ENCODE peak calls at places on chromosomes 13 and 19, in ten cellular contexts. Y is SK-N-SH, W is thyroid gland, Z is kidney, Q is ovary, M is adrenal gland, J is GM23248, B is aorta, V is Caco-2, A is Panc1. I is an unnamed sample.

GRCh38 chr13:50587122-50587521 is 256.4 kb downstream of the DLEU7 start:
- DNase-seq in Y (no peak), Q (no peak), Z (no peak), V (no peak), A (no peak), M (no peak), W (no peak), J (no peak), B (no peak), I (no peak)

GRCh38 chr19:11674067-11674492 is 64.7 kb downstream of the ZNF823 start:
- DNase-seq in W (no peak), V (no peak), Y (no peak), J (peak; percentile 7), B (no peak), A (no peak), Q (no peak), Z (no peak), M (no peak), I (no peak)

GRCh38 chr13:69601661-69602060 is 506.0 kb upstream of the ATXN8OS start:
- DNase-seq in Z (no peak), V (no peak), Y (no peak), J (no peak), Q (no peak), A (no peak), B (no peak), M (no peak), W (no peak), I (no peak)

GRCh38 chr19:57004418-57004817 is 115.4 kb upstream of the USP29 start:
- DNase-seq in Q (no peak), A (no peak), W (no peak), V (no peak), M (no peak), Z (no peak), J (no peak), Y (no peak), B (no peak), I (no peak)

GRCh38 chr13:110249326-110249725 is 57.6 kb downstream of the COL4A1 start:
- DNase-seq in B (no peak), Q (no peak), Y (no peak), M (no peak), J (no peak), A (no peak), Z (no peak), W (no peak), V (no peak), I (no peak)

GRCh38 chr19:10604460-10604980 is 17.4 kb upstream of the AP1M2 start:
- DNase-seq in V (no peak), B (no peak), W (no peak), J (no peak), Q (no peak), M (no peak), Z (no peak), A (no peak), Y (peak; percentile 20), I (peak; percentile 65)

GRCh38 chr13:79626924-79627323 is 146.0 kb downstream of the NDFIP2 start:
- DNase-seq in W (no peak), M (no peak), Q (no peak), J (no peak), B (no peak), V (no peak), Z (no peak), A (no peak), Y (no peak), I (no peak)

GRCh38 chr19:38917921-38918491 is 6.0 kb upstream of the CCER2 start:
- DNase-seq in V (peak; percentile 72), A (no peak), Y (peak; percentile 65), J (peak; percentile 30), B (peak; percentile 64), Q (peak; percentile 36), W (no peak), Z (no peak), M (peak; percentile 42), I (peak; percentile 12)

GRCh38 chr19:17525141-17525540 is 13.7 kb downstream of the PGLS start:
- DNase-seq in V (no peak), J (no peak), Y (no peak), W (no peak), Q (no peak), A (no peak), B (no peak), Z (no peak), M (no peak), I (no peak)

GRCh38 chr19:17519967-17520366 is 8.5 kb downstream of the PGLS start:
- DNase-seq in J (no peak), W (no peak), V (no peak), M (no peak), Z (no peak), B (no peak), Y (no peak), A (no peak), Q (no peak), I (no peak)

GRCh38 chr19:17520865-17521264 is 9.4 kb downstream of the PGLS start:
- DNase-seq in Q (no peak), B (no peak), A (no peak), W (no peak), V (no peak), Y (no peak), Z (no peak), J (no peak), M (no peak), I (no peak)

GRCh38 chr19:17524651-17525050 is 13.2 kb downstream of the PGLS start:
- DNase-seq in M (no peak), Z (no peak), W (no peak), A (no peak), V (no peak), Q (no peak), J (no peak), B (no peak), Y (no peak), I (no peak)

DNA sequence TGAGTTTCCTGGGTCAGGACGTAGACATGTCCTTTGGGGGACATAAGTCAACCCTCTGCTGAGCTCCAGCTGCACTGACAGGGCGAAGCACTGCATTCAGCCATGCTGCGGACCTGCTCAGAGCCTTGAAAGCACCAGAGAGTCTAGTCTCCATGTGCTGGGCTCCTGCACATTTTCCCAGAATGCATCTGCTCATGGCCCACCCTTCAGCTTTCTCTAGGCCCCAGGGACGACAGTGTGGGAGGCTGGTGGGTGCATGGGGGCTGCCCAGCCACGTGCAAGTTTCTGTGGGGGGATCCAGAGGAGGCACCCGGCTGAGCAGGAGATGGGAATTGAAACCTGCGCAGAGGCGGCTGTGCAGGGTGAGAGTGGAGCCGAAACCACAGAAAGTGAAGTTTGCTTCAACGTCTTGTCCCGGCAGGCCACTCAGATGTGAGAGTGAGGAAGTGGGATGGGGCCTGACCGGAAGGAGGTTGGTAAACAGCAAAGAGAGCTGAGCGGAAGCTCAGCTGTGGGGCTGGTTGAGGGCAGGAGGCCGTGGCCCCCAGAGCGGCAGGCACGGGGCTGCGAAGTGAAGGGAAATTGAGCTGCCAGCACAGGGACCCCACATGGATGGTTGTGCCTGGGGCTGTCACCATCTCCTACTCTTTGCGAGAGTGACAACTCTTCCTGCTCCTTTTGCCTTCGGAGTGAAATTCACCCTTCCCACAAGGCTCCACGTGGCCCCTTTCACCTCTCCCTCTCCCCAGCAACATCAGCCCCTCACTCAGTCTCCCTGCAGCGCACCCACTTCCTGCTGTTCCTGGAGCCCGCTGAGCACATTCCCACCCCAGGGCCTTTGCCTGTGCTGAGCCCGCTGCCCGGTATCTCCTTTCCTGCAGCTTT is 11.8 kb downstream of the PGLS start:
- DNase-seq in B (no peak), Y (no peak), Z (peak; percentile 77), Q (no peak), W (peak; percentile 24), A (no peak), J (no peak), M (peak; percentile 55), V (no peak), I (peak; percentile 85)
- H3K4me1 ChIP-seq in B (no peaks in the 10 kb centered on the region), Y (no peaks in the 10 kb centered on the region), Z (peaks cover 8% of the 10 kb centered on the region), Q (no peaks in the 10 kb centered on the region), W (no peaks in the 10 kb centered on the region), A (no peaks in the 10 kb centered on the region), J (no peaks in the 10 kb centered on the region), M (peaks cover 10% of the 10 kb centered on the region), V (no peaks in the 10 kb centered on the region), I (peaks cover 22% of the 10 kb centered on the region)

GRCh38 chr13:40595693-40596092 is 70.7 kb downstream of the FOXO1 start:
- DNase-seq in Z (no peak), M (no peak), B (no peak), V (no peak), Y (no peak), J (peak; percentile 40), A (no peak), W (no peak), Q (no peak), I (no peak)
- H3K4me1 ChIP-seq in Z (peaks cover 26% of the 10 kb centered on the region), M (peaks cover 39% of the 10 kb centered on the region), B (peaks cover 8% of the 10 kb centered on the region), V (peaks cover 20% of the 10 kb centered on the region), Y (no peaks in the 10 kb centered on the region), J (no peaks in the 10 kb centered on the region), A (no peaks in the 10 kb centered on the region), W (peaks cover 77% of the 10 kb centered on the region), Q (peaks cover 29% of the 10 kb centered on the region), I (peaks cover 28% of the 10 kb centered on the region)

DNA sequence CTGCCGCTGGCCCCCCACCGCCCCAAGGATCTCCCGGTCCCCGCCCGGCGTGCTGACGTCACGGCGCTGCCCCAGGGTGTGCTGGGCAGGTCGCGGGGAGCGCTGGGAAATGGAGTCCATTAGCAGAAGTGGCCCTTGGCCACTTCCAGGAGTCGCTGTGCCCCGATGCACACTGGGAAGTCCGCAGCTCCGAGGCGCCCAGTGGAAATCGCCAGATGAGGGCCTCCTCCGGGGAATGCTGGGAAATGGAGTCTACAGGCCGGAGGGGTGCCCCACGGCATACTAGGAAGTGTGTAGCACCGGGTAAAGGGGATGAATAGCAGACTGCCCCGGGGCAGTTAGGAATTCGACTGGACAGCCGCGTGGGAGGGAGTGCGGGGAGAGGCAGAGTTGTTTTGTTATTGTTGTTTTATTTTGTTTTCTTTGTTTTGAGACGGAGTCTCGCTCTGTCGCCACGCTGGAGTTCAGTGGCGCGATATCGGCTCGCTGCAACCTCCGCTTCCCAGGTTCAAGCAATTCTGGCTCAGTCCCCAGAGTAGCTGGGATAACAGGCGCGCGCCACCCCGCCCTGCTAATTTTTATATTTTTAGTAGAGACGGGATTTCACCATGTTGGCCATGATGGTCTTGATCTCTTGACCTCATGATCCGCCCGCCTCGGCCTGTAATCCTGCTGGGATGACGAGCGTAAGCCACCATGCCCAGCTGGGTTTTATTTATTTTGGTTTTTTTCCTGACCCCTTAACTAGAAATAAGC is at the start of gene PPP1R12C:
- DNase-seq in Y (peak; percentile 99), Q (peak; percentile 99), A (peak; percentile 89), V (peak; percentile 99), B (peak; percentile 99), J (peak; percentile 100), Z (peak; percentile 100), M (peak; percentile 99), W (peak; percentile 99), I (peak; percentile 100)
- H3K4me1 ChIP-seq in Y (peaks cover 9% of the 10 kb centered on the region), Q (peaks cover 17% of the 10 kb centered on the region), A (peaks cover 34% of the 10 kb centered on the region), V (peaks cover 17% of the 10 kb centered on the region), B (no peaks in the 10 kb centered on the region), J (peaks cover 26% of the 10 kb centered on the region), Z (peaks cover 24% of the 10 kb centered on the region), M (peaks cover 37% of the 10 kb centered on the region), W (peaks cover 33% of the 10 kb centered on the region), I (peaks cover 45% of the 10 kb centered on the region)

GRCh38 chr13:112819111-112819510 is 129.3 kb downstream of the ATP11A start:
- DNase-seq in W (no peak), J (no peak), B (peak; percentile 49), V (no peak), M (no peak), A (no peak), Y (no peak), Q (no peak), Z (no peak), I (no peak)

GRCh38 chr13:112820318-112820717 is 130.5 kb downstream of the ATP11A start:
- DNase-seq in Z (peak; percentile 38), B (peak; percentile 39), W (no peak), Q (no peak), V (no peak), A (no peak), M (no peak), J (no peak), Y (no peak), I (no peak)

GRCh38 chr13:112818698-112819045 is 128.8 kb downstream of the ATP11A start:
- DNase-seq in W (no peak), Y (no peak), M (no peak), Q (no peak), A (no peak), B (peak; percentile 49), J (no peak), Z (no peak), V (no peak), I (no peak)

GRCh38 chr13:112819816-112820215 is 130.0 kb downstream of the ATP11A start:
- DNase-seq in Y (no peak), J (no peak), Z (no peak), Q (no peak), W (no peak), B (peak; percentile 63), M (no peak), A (no peak), V (no peak), I (no peak)

DNA sequence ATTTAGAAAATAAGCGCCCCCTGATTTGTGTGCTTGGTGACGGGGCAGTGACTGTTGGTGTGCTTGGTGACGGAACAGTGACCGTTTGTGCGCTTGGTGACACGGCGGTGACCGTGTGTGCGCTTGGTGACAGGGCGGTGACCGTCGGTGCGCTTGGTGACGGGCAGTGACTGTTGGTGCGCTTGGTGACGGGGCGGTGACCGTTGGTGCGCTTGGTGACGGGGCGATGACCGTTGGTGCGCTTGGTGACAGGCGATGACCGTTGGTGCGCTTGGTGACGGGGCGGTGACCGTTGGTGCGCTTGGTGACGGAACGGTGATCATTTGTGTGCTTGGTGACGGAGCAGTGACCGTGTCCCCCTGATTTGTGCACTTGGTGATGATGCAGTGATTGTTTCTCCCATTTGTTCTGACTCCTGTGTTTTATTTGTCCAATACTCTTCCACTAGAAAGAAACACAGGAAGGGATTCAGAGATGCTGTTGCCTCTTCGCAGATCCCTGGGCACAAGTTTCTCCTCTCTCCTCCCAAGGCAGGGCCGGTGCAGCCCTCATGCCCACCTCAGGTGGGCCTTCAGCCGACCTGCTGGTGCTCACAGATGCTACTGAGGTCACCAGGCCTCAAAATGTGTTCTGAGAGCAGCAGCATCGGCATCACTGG is 128.3 kb downstream of the ATP11A start:
- DNase-seq in J (no peak), W (no peak), B (peak; percentile 51), Q (no peak), A (no peak), M (no peak), V (no peak), Y (no peak), Z (no peak), I (no peak)
- H3K4me1 ChIP-seq in J (peaks cover 14% of the 10 kb centered on the region), W (peaks cover 4% of the 10 kb centered on the region), B (no peaks in the 10 kb centered on the region), Q (no peaks in the 10 kb centered on the region), A (no peaks in the 10 kb centered on the region), M (no peaks in the 10 kb centered on the region), V (no peaks in the 10 kb centered on the region), Y (no peaks in the 10 kb centered on the region), Z (no peaks in the 10 kb centered on the region), I (no peaks in the 10 kb centered on the region)

I was measured in lower lobe of right lung.